ENCODE peak calls at places on chromosome 12, in four cellular contexts. One of them, this sample, is unnamed.

GRCh38 chr12:95788637-95789036 is 1.9 kb downstream of the NTN4 start:
- DNase-seq in lower lobe of right lung: no peak
- DNase-seq in NCI-H1436 treated with DMSO at 0.1 percent for 48 hours: no peak
- DNase-seq in osteoblast: peak
- DNase-seq in this sample: no peak

GRCh38 chr12:128021561-128021960 is 245.4 kb upstream of the TMEM132C start:
- DNase-seq in lower lobe of right lung: no peak
- DNase-seq in NCI-H1436 treated with DMSO at 0.1 percent for 48 hours: no peak
- DNase-seq in osteoblast: no peak
- DNase-seq in this sample: no peak

GRCh38 chr12:11785722-11786121 is 136.2 kb downstream of the ETV6 start:
- DNase-seq in lower lobe of right lung: no peak
- DNase-seq in NCI-H1436 treated with DMSO at 0.1 percent for 48 hours: no peak
- DNase-seq in osteoblast: no peak
- DNase-seq in this sample: no peak

GRCh38 chr12:48973531-48973930 is 2.0 kb upstream of the WNT10B start:
- DNase-seq in lower lobe of right lung: peak
- DNase-seq in NCI-H1436 treated with DMSO at 0.1 percent for 48 hours: no peak
- DNase-seq in osteoblast: peak
- DNase-seq in this sample: no peak

GRCh38 chr12:193282-193681 is 20.7 kb downstream of the SLC6A12 start:
- DNase-seq in lower lobe of right lung: peak
- DNase-seq in NCI-H1436 treated with DMSO at 0.1 percent for 48 hours: no peak
- DNase-seq in osteoblast: no peak
- DNase-seq in this sample: no peak

GRCh38 chr12:47984331-47984801 is 19.9 kb downstream of the COL2A1 start:
- DNase-seq in lower lobe of right lung: no peak
- DNase-seq in NCI-H1436 treated with DMSO at 0.1 percent for 48 hours: no peak
- DNase-seq in osteoblast: peak
- DNase-seq in this sample: no peak

GRCh38 chr12:132222808-132223173 is 78.5 kb downstream of the NOC4L start:
- DNase-seq in lower lobe of right lung: no peak
- DNase-seq in NCI-H1436 treated with DMSO at 0.1 percent for 48 hours: no peak
- DNase-seq in osteoblast: no peak
- DNase-seq in this sample: no peak

GRCh38 chr12:105960319-105961076 is 178.3 kb downstream of the NUAK1 start:
- DNase-seq in lower lobe of right lung: peak
- DNase-seq in NCI-H1436 treated with DMSO at 0.1 percent for 48 hours: no peak
- DNase-seq in osteoblast: no peak
- DNase-seq in this sample: peak

GRCh38 chr12:48061943-48062719 is 43.7 kb downstream of the SENP1 start:
- DNase-seq in lower lobe of right lung: no peak
- DNase-seq in NCI-H1436 treated with DMSO at 0.1 percent for 48 hours: no peak
- DNase-seq in osteoblast: no peak
- DNase-seq in this sample: no peak

GRCh38 chr12:91778938-91779400 is 366.7 kb downstream of the BTG1 start:
- DNase-seq in lower lobe of right lung: no peak
- DNase-seq in NCI-H1436 treated with DMSO at 0.1 percent for 48 hours: no peak
- DNase-seq in osteoblast: peak
- DNase-seq in this sample: no peak

GRCh38 chr12:107511292-107511691 is 174.3 kb upstream of the PWP1 start:
- DNase-seq in lower lobe of right lung: no peak
- DNase-seq in NCI-H1436 treated with DMSO at 0.1 percent for 48 hours: no peak
- DNase-seq in osteoblast: peak
- DNase-seq in this sample: no peak

GRCh38 chr12:13135336-13136178 is 32.1 kb upstream of the GSG1 start:
- DNase-seq in lower lobe of right lung: peak
- DNase-seq in NCI-H1436 treated with DMSO at 0.1 percent for 48 hours: no peak
- DNase-seq in osteoblast: peak
- DNase-seq in this sample: peak

GRCh38 chr12:105084251-105085250 is at the start of gene ALDH1L2:
- DNase-seq in lower lobe of right lung: peak
- DNase-seq in NCI-H1436 treated with DMSO at 0.1 percent for 48 hours: no peak
- DNase-seq in osteoblast: peak
- DNase-seq in this sample: peak

This sample was measured in testis.